ENCODE peak calls at places on chromosomes 5 and 9, in ten cellular contexts. One of them, this sample, is unnamed.

GRCh38 chr5:6948562-6948961 is 235.3 kb downstream of the TENT4A start:
- DNase-seq in lower lobe of right lung: no peak
- DNase-seq in heart right ventricle: no peak
- DNase-seq in pancreas: no peak
- DNase-seq in hepatocyte: no peak
- DNase-seq in fibroblast of lung: no peak
- DNase-seq in breast epithelium: no peak
- DNase-seq in suprapubic skin: no peak
- DNase-seq in PC-3: no peak
- DNase-seq in A549: no peak
- DNase-seq in this sample: no peak

GRCh38 chr5:107484261-107484660 is 186.5 kb downstream of the EFNA5 start:
- DNase-seq in lower lobe of right lung: no peak
- DNase-seq in heart right ventricle: no peak
- DNase-seq in pancreas: no peak
- DNase-seq in hepatocyte: no peak
- DNase-seq in fibroblast of lung: no peak
- DNase-seq in breast epithelium: no peak
- DNase-seq in suprapubic skin: no peak
- DNase-seq in PC-3: no peak
- DNase-seq in A549: no peak
- DNase-seq in this sample: no peak

GRCh38 chr9:19994296-19994695 is 205.5 kb upstream of the SLC24A2 start:
- DNase-seq in lower lobe of right lung: peak; percentile 45
- DNase-seq in heart right ventricle: no peak
- DNase-seq in pancreas: no peak
- DNase-seq in hepatocyte: no peak
- DNase-seq in fibroblast of lung: peak; percentile 26
- DNase-seq in breast epithelium: no peak
- DNase-seq in suprapubic skin: no peak
- DNase-seq in PC-3: peak; percentile 76
- DNase-seq in A549: no peak
- DNase-seq in this sample: no peak

GRCh38 chr5:169798906-169799660 is 162.0 kb downstream of the DOCK2 start:
- DNase-seq in lower lobe of right lung: no peak
- DNase-seq in heart right ventricle: no peak
- DNase-seq in pancreas: no peak
- DNase-seq in hepatocyte: no peak
- DNase-seq in fibroblast of lung: no peak
- DNase-seq in breast epithelium: no peak
- DNase-seq in suprapubic skin: no peak
- DNase-seq in PC-3: no peak
- DNase-seq in A549: no peak
- DNase-seq in this sample: no peak

GRCh38 chr9:70021026-70021571 is 22.5 kb upstream of the MAMDC2 start:
- DNase-seq in lower lobe of right lung: no peak
- DNase-seq in heart right ventricle: peak; percentile 31
- DNase-seq in pancreas: no peak
- DNase-seq in hepatocyte: no peak
- DNase-seq in fibroblast of lung: peak; percentile 82
- DNase-seq in breast epithelium: no peak
- DNase-seq in suprapubic skin: no peak
- DNase-seq in PC-3: peak; percentile 78
- DNase-seq in A549: no peak
- DNase-seq in this sample: no peak

GRCh38 chr5:36378551-36378950 is 76.8 kb upstream of the RANBP3L start:
- DNase-seq in lower lobe of right lung: no peak
- DNase-seq in heart right ventricle: no peak
- DNase-seq in pancreas: no peak
- DNase-seq in hepatocyte: no peak
- DNase-seq in fibroblast of lung: peak; percentile 24
- DNase-seq in breast epithelium: no peak
- DNase-seq in suprapubic skin: no peak
- DNase-seq in PC-3: no peak
- DNase-seq in A549: no peak
- DNase-seq in this sample: no peak

GRCh38 chr5:58148366-58148765 is 311.5 kb downstream of the PLK2 start:
- DNase-seq in lower lobe of right lung: no peak
- DNase-seq in heart right ventricle: no peak
- DNase-seq in pancreas: no peak
- DNase-seq in hepatocyte: no peak
- DNase-seq in fibroblast of lung: no peak
- DNase-seq in breast epithelium: no peak
- DNase-seq in suprapubic skin: no peak
- DNase-seq in PC-3: no peak
- DNase-seq in A549: no peak
- DNase-seq in this sample: no peak

GRCh38 chr5:127899214-127899610 is 184.4 kb upstream of the SLC12A2 start:
- DNase-seq in lower lobe of right lung: no peak
- DNase-seq in heart right ventricle: no peak
- DNase-seq in pancreas: no peak
- DNase-seq in hepatocyte: no peak
- DNase-seq in fibroblast of lung: peak; percentile 61
- DNase-seq in breast epithelium: no peak
- DNase-seq in suprapubic skin: no peak
- DNase-seq in PC-3: no peak
- DNase-seq in A549: no peak
- DNase-seq in this sample: no peak

GRCh38 chr9:109889456-109889855 is 109.5 kb downstream of the PALM2AKAP2 start:
- DNase-seq in lower lobe of right lung: no peak
- DNase-seq in heart right ventricle: no peak
- DNase-seq in pancreas: no peak
- DNase-seq in hepatocyte: no peak
- DNase-seq in fibroblast of lung: no peak
- DNase-seq in breast epithelium: peak; percentile 64
- DNase-seq in suprapubic skin: no peak
- DNase-seq in PC-3: no peak
- DNase-seq in A549: no peak
- DNase-seq in this sample: no peak

GRCh38 chr5:74361406-74362358 is 278.8 kb downstream of the ENC1 start:
- DNase-seq in lower lobe of right lung: no peak
- DNase-seq in heart right ventricle: no peak
- DNase-seq in pancreas: no peak
- DNase-seq in hepatocyte: peak; percentile 32
- DNase-seq in fibroblast of lung: no peak
- DNase-seq in breast epithelium: peak; percentile 64
- DNase-seq in suprapubic skin: no peak
- DNase-seq in PC-3: peak; percentile 22
- DNase-seq in A549: no peak
- DNase-seq in this sample: no peak

GRCh38 chr5:179378441-179379271 is 33.4 kb upstream of the ADAMTS2 start:
- DNase-seq in lower lobe of right lung: no peak
- DNase-seq in heart right ventricle: no peak
- DNase-seq in pancreas: no peak
- DNase-seq in hepatocyte: peak; percentile 30
- DNase-seq in fibroblast of lung: peak; percentile 91
- DNase-seq in breast epithelium: no peak
- DNase-seq in suprapubic skin: peak; percentile 60
- DNase-seq in PC-3: no peak
- DNase-seq in A549: no peak
- DNase-seq in this sample: no peak

GRCh38 chr5:9473624-9474023 is 72.3 kb downstream of the SEMA5A start:
- DNase-seq in lower lobe of right lung: no peak
- DNase-seq in heart right ventricle: no peak
- DNase-seq in pancreas: no peak
- DNase-seq in hepatocyte: no peak
- DNase-seq in fibroblast of lung: no peak
- DNase-seq in breast epithelium: no peak
- DNase-seq in suprapubic skin: no peak
- DNase-seq in PC-3: no peak
- DNase-seq in A549: no peak
- DNase-seq in this sample: no peak

GRCh38 chr9:32644698-32645097 is 9.2 kb upstream of the TAF1L start:
- DNase-seq in lower lobe of right lung: no peak
- DNase-seq in heart right ventricle: no peak
- DNase-seq in pancreas: no peak
- DNase-seq in hepatocyte: peak; percentile 45
- DNase-seq in fibroblast of lung: no peak
- DNase-seq in breast epithelium: no peak
- DNase-seq in suprapubic skin: no peak
- DNase-seq in PC-3: peak; percentile 86
- DNase-seq in A549: peak; percentile 65
- DNase-seq in this sample: no peak

DNA sequence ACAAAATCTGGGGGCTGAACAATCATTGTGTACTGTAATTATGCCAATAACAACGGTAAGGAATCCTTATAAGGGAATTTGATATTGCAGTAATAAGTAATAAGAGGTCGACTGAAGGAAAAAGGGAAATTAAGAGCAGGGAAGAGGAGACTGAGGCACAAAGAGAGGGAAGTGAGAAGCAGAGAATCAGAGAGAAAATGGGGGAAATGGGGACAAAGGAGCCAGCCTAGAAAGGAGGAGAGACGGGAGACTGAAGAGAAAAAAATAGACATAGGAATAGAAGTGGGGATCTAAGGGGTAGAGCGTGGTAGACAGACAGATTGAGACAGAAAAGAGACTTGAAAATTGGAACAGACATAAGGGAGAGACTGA is 518 bp upstream of the ZNF300 start:
- DNase-seq in lower lobe of right lung: no peak
- DNase-seq in heart right ventricle: no peak
- DNase-seq in pancreas: no peak
- DNase-seq in hepatocyte: no peak
- DNase-seq in fibroblast of lung: no peak
- DNase-seq in breast epithelium: no peak
- DNase-seq in suprapubic skin: no peak
- DNase-seq in PC-3: no peak
- DNase-seq in A549: no peak
- DNase-seq in this sample: no peak
- H3K27ac ChIP-seq in lower lobe of right lung: peak overlapping the region; percentile 74
- H3K27ac ChIP-seq in heart right ventricle: peak overlapping the region; percentile 87
- H3K27ac ChIP-seq in pancreas: peak overlapping the region; percentile 56
- H3K27ac ChIP-seq in hepatocyte: peak overlapping the region; percentile 96
- H3K27ac ChIP-seq in fibroblast of lung: peak overlapping the region; percentile 98
- H3K27ac ChIP-seq in breast epithelium: peak overlapping the region; percentile 66
- H3K27ac ChIP-seq in suprapubic skin: no peak overlapping the region
- H3K27ac ChIP-seq in PC-3: no peak overlapping the region
- H3K27ac ChIP-seq in A549: peak overlapping the region; percentile 88
- H3K27ac ChIP-seq in this sample: peak overlapping the region; percentile 84

GRCh38 chr9:111118256-111118950 is 80.1 kb upstream of the LPAR1 start:
- DNase-seq in lower lobe of right lung: no peak
- DNase-seq in heart right ventricle: no peak
- DNase-seq in pancreas: no peak
- DNase-seq in hepatocyte: no peak
- DNase-seq in fibroblast of lung: peak; percentile 59
- DNase-seq in breast epithelium: no peak
- DNase-seq in suprapubic skin: no peak
- DNase-seq in PC-3: peak; percentile 22
- DNase-seq in A549: no peak
- DNase-seq in this sample: no peak
- H3K27ac ChIP-seq in lower lobe of right lung: no peak overlapping the region
- H3K27ac ChIP-seq in heart right ventricle: no peak overlapping the region
- H3K27ac ChIP-seq in pancreas: no peak overlapping the region
- H3K27ac ChIP-seq in hepatocyte: no peak overlapping the region
- H3K27ac ChIP-seq in fibroblast of lung: peak overlapping the region; percentile 60
- H3K27ac ChIP-seq in breast epithelium: no peak overlapping the region
- H3K27ac ChIP-seq in suprapubic skin: no peak overlapping the region
- H3K27ac ChIP-seq in PC-3: no peak overlapping the region
- H3K27ac ChIP-seq in A549: no peak overlapping the region
- H3K27ac ChIP-seq in this sample: no peak overlapping the region

DNA sequence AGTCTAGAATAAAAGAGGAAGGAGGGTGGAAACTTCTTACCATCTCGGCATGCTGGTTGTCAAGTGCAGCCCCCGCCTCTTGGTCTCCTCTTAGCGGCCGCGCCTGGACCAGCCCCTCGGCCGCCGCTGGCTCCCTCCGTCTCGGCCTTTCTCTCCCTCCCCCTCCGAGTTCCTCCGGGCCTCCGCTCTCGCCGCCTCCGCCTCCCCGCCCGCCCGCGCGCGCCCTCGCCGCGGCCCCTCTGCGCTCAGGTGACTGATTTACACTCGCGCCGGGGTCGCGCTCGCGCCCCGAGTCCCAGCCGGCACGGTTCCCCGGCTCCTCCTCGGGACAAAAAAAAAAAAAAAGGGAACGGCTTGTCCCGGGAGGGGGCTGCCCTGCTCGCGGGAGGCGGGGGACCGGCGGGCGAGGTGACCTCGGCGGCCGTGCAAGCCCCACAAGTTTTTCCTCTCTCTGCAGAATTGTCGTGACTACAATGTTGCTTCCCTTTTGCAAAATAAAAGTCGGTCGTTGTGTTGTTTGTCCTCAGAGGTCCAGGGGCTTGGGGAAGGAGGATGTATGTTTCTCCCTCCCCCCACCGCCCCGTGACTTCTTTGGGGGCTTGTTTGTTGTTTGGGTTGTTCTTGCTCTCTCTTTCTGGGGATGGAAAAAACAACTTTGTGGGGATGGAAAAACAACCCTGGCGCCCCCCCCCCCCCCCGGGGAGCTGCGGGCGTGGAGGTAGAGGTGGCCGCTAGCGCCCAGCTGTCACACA is at the start of gene BNC2:
- DNase-seq in lower lobe of right lung: peak; percentile 62
- DNase-seq in heart right ventricle: peak; percentile 47
- DNase-seq in pancreas: peak; percentile 65
- DNase-seq in hepatocyte: peak; percentile 81
- DNase-seq in fibroblast of lung: peak; percentile 71
- DNase-seq in breast epithelium: no peak
- DNase-seq in suprapubic skin: no peak
- DNase-seq in PC-3: peak; percentile 39
- DNase-seq in A549: peak; percentile 62
- DNase-seq in this sample: no peak
- H3K27ac ChIP-seq in lower lobe of right lung: peak within 1 kb of the TSS; percentile 73
- H3K27ac ChIP-seq in heart right ventricle: peak within 1 kb of the TSS; percentile 87
- H3K27ac ChIP-seq in pancreas: no peak within 1 kb of the TSS
- H3K27ac ChIP-seq in hepatocyte: peak within 1 kb of the TSS; percentile 91
- H3K27ac ChIP-seq in fibroblast of lung: peak within 1 kb of the TSS; percentile 82
- H3K27ac ChIP-seq in breast epithelium: peak within 1 kb of the TSS; percentile 61
- H3K27ac ChIP-seq in suprapubic skin: peak within 1 kb of the TSS; percentile 70
- H3K27ac ChIP-seq in PC-3: peak within 1 kb of the TSS; percentile 64
- H3K27ac ChIP-seq in A549: peak within 1 kb of the TSS; percentile 93
- H3K27ac ChIP-seq in this sample: no peak within 1 kb of the TSS

GRCh38 chr5:151678713-151679112 is 8.0 kb downstream of the SPARC start:
- DNase-seq in lower lobe of right lung: no peak
- DNase-seq in heart right ventricle: no peak
- DNase-seq in pancreas: no peak
- DNase-seq in hepatocyte: no peak
- DNase-seq in fibroblast of lung: no peak
- DNase-seq in breast epithelium: no peak
- DNase-seq in suprapubic skin: no peak
- DNase-seq in PC-3: no peak
- DNase-seq in A549: no peak
- DNase-seq in this sample: no peak

GRCh38 chr5:151678146-151678545 is 8.6 kb downstream of the SPARC start:
- DNase-seq in lower lobe of right lung: no peak
- DNase-seq in heart right ventricle: peak; percentile 48
- DNase-seq in pancreas: no peak
- DNase-seq in hepatocyte: no peak
- DNase-seq in fibroblast of lung: peak; percentile 31
- DNase-seq in breast epithelium: no peak
- DNase-seq in suprapubic skin: no peak
- DNase-seq in PC-3: no peak
- DNase-seq in A549: no peak
- DNase-seq in this sample: no peak

GRCh38 chr5:151675225-151675955 is 11.3 kb downstream of the SPARC start:
- DNase-seq in lower lobe of right lung: no peak
- DNase-seq in heart right ventricle: no peak
- DNase-seq in pancreas: no peak
- DNase-seq in hepatocyte: no peak
- DNase-seq in fibroblast of lung: peak; percentile 34
- DNase-seq in breast epithelium: no peak
- DNase-seq in suprapubic skin: no peak
- DNase-seq in PC-3: no peak
- DNase-seq in A549: no peak
- DNase-seq in this sample: no peak

GRCh38 chr5:151676719-151677118 is 10.0 kb downstream of the SPARC start:
- DNase-seq in lower lobe of right lung: no peak
- DNase-seq in heart right ventricle: no peak
- DNase-seq in pancreas: no peak
- DNase-seq in hepatocyte: no peak
- DNase-seq in fibroblast of lung: peak; percentile 2
- DNase-seq in breast epithelium: no peak
- DNase-seq in suprapubic skin: no peak
- DNase-seq in PC-3: no peak
- DNase-seq in A549: no peak
- DNase-seq in this sample: no peak

GRCh38 chr5:151675956-151676712 is 10.6 kb downstream of the SPARC start:
- DNase-seq in lower lobe of right lung: no peak
- DNase-seq in heart right ventricle: no peak
- DNase-seq in pancreas: no peak
- DNase-seq in hepatocyte: no peak
- DNase-seq in fibroblast of lung: no peak
- DNase-seq in breast epithelium: no peak
- DNase-seq in suprapubic skin: no peak
- DNase-seq in PC-3: peak; percentile 30
- DNase-seq in A549: no peak
- DNase-seq in this sample: no peak
- H3K27ac ChIP-seq in lower lobe of right lung: peak overlapping the region; percentile 75
- H3K27ac ChIP-seq in heart right ventricle: peak overlapping the region; percentile 82
- H3K27ac ChIP-seq in pancreas: no peak overlapping the region
- H3K27ac ChIP-seq in hepatocyte: peak overlapping the region; percentile 83
- H3K27ac ChIP-seq in fibroblast of lung: peak overlapping the region; percentile 55
- H3K27ac ChIP-seq in breast epithelium: peak overlapping the region; percentile 79
- H3K27ac ChIP-seq in suprapubic skin: peak overlapping the region; percentile 79
- H3K27ac ChIP-seq in PC-3: peak overlapping the region; percentile 25
- H3K27ac ChIP-seq in A549: peak overlapping the region; percentile 11
- H3K27ac ChIP-seq in this sample: peak overlapping the region; percentile 14

This sample was measured in substantia nigra.